ENCODE peak calls at places on chromosomes 12 and 14, in eight cellular contexts. C, N, B, X, O, J, V and Z are unnamed samples.

GRCh38 chr12:116172224-116172849 is 105.2 kb downstream of the MED13L start:
- DNase-seq in C (peak; percentile 64), V (no peak), X (no peak), O (peak; percentile 7), B (no peak), N (no peak), J (no peak), Z (no peak)

GRCh38 chr12:28023156-28023887 is 50.8 kb upstream of the PTHLH start:
- DNase-seq in O (no peak), N (peak; percentile 97), X (no peak), J (no peak), C (no peak), B (no peak), V (no peak), Z (no peak)

GRCh38 chr14:46325157-46325556 is 326.4 kb downstream of the RPL10L start:
- DNase-seq in V (no peak), X (no peak), B (no peak), O (no peak), C (no peak), N (no peak), J (no peak), Z (no peak)

GRCh38 chr12:116136340-116136739 is 141.2 kb downstream of the MED13L start:
- DNase-seq in C (no peak), N (peak; percentile 92), X (no peak), B (no peak), O (no peak), V (no peak), J (no peak), Z (no peak)

GRCh38 chr14:100289916-100290606 is 16.2 kb downstream of the SLC25A29 start:
- DNase-seq in B (no peak), O (no peak), V (no peak), J (no peak), N (no peak), C (no peak), X (no peak), Z (no peak)

GRCh38 chr12:112121780-112122565 is 3.4 kb upstream of the TRAFD1 start:
- DNase-seq in C (no peak), J (no peak), X (peak; percentile 74), V (no peak), O (no peak), B (no peak), N (peak; percentile 73), Z (no peak)

GRCh38 chr14:95164506-95164905 is 7.2 kb upstream of the DICER1 start:
- DNase-seq in X (no peak), N (no peak), C (no peak), V (no peak), J (no peak), O (no peak), B (no peak), Z (no peak)

GRCh38 chr14:99080306-99080705 is 191.7 kb downstream of the BCL11B start:
- DNase-seq in N (no peak), B (no peak), X (no peak), C (no peak), J (no peak), O (no peak), V (no peak), Z (no peak)

GRCh38 chr12:66065623-66066022 is 64.9 kb downstream of the LLPH start:
- DNase-seq in J (no peak), B (no peak), N (peak; percentile 54), X (no peak), C (no peak), O (no peak), V (no peak), Z (no peak)

GRCh38 chr14:100673085-100673806 is 53.4 kb upstream of the DLK1 start:
- DNase-seq in C (no peak), O (no peak), V (peak; percentile 97), J (no peak), B (peak; percentile 97), X (no peak), N (no peak), Z (no peak)

GRCh38 chr12:29396774-29397173 is 15.8 kb upstream of the ERGIC2 start:
- DNase-seq in N (peak; percentile 63), X (no peak), B (no peak), V (no peak), C (no peak), O (no peak), J (no peak), Z (no peak)

GRCh38 chr14:70821916-70822705 is 12.8 kb upstream of the MAP3K9 start:
- DNase-seq in J (no peak), B (peak; percentile 64), N (peak; percentile 63), C (peak; percentile 52), X (peak; percentile 51), V (peak; percentile 32), O (peak; percentile 32), Z (no peak)

GRCh38 chr14:67633451-67634154 is 13.9 kb downstream of the ARG2 start:
- DNase-seq in X (no peak), O (no peak), J (no peak), N (no peak), B (no peak), V (no peak), C (no peak), Z (no peak)

GRCh38 chr14:25381498-25381897 is 331.6 kb upstream of the STXBP6 start:
- DNase-seq in O (no peak), N (no peak), B (peak; percentile 5), J (peak; percentile 5), V (no peak), X (no peak), C (no peak), Z (peak; percentile 71)

GRCh38 chr14:48973136-48973535 is 613.0 kb downstream of the RPS29 start:
- DNase-seq in V (no peak), B (no peak), N (peak; percentile 59), O (no peak), J (no peak), C (no peak), X (no peak), Z (no peak)

GRCh38 chr14:50062438-50063039 is 53.8 kb downstream of the VCPKMT start:
- DNase-seq in V (no peak), B (no peak), J (peak; percentile 91), C (peak; percentile 90), O (no peak), X (no peak), N (peak; percentile 83), Z (no peak)